ENCODE peak calls at places on chromosome 20, in eight cellular contexts. C, B, M, S, D, K, Z and U are unnamed samples.
A peak's percentile ranks its signal among the peaks of the same experiment; 100 is the strongest.

GRCh38 chr20:951384-952169 is 35.4 kb upstream of the ANGPT4 start:
- DNase-seq in C (no peak), B (no peak), M (no peak), S (no peak), D (no peak), K (no peak), Z (no peak), U (no peak)

GRCh38 chr20:35476288-35476687 is 20.9 kb downstream of the CEP250 start:
- DNase-seq in C (no peak), B (no peak), M (no peak), S (no peak), D (no peak), K (no peak), Z (no peak), U (no peak)

GRCh38 chr20:51345601-51346101 is 196.9 kb downstream of the NFATC2 start:
- DNase-seq in C (peak; percentile 26), B (peak; percentile 94), M (no peak), S (peak; percentile 54), D (no peak), K (peak; percentile 57), Z (no peak), U (no peak)

GRCh38 chr20:12581644-12582350 is 427.0 kb upstream of the SPTLC3 start:
- DNase-seq in C (no peak), B (no peak), M (no peak), S (no peak), D (no peak), K (no peak), Z (no peak), U (no peak)

GRCh38 chr20:34750484-34750883 is 46.3 kb downstream of the TP53INP2 start:
- DNase-seq in C (no peak), B (no peak), M (no peak), S (no peak), D (no peak), K (no peak), Z (no peak), U (no peak)

GRCh38 chr20:47854687-47855212 is 69.5 kb upstream of the SULF2 start:
- DNase-seq in C (no peak), B (no peak), M (peak; percentile 3), S (peak; percentile 79), D (no peak), K (peak; percentile 52), Z (no peak), U (peak; percentile 3)

GRCh38 chr20:53698321-53698978 is 104.8 kb upstream of the ZNF217 start:
- DNase-seq in C (no peak), B (no peak), M (no peak), S (no peak), D (no peak), K (no peak), Z (no peak), U (no peak)

GRCh38 chr20:21289651-21290050 is 13.5 kb upstream of the XRN2 start:
- DNase-seq in C (no peak), B (no peak), M (no peak), S (no peak), D (no peak), K (peak; percentile 39), Z (no peak), U (no peak)

GRCh38 chr20:32231847-32232246 is 24.2 kb downstream of the POFUT1 start:
- DNase-seq in C (no peak), B (no peak), M (no peak), S (peak; percentile 21), D (peak; percentile 52), K (no peak), Z (no peak), U (no peak)

GRCh38 chr20:34017610-34018009 is 23.9 kb downstream of the RALY start:
- DNase-seq in C (no peak), B (peak; percentile 63), M (no peak), S (peak; percentile 46), D (no peak), K (peak; percentile 67), Z (no peak), U (peak; percentile 80)

GRCh38 chr20:64160536-64161495 is 3.4 kb upstream of the MYT1 start:
- DNase-seq in C (no peak), B (no peak), M (peak; percentile 52), S (no peak), D (no peak), K (no peak), Z (no peak), U (no peak)

GRCh38 chr20:10276886-10277580 is 58.4 kb downstream of the SNAP25 start:
- DNase-seq in C (no peak), B (no peak), M (no peak), S (no peak), D (no peak), K (no peak), Z (no peak), U (no peak)

GRCh38 chr20:2747676-2748235 is 52.7 kb downstream of the CPXM1 start:
- DNase-seq in C (no peak), B (no peak), M (no peak), S (no peak), D (no peak), K (no peak), Z (no peak), U (no peak)

GRCh38 chr20:3730803-3731370 is 1.6 kb upstream of the HSPA12B start:
- DNase-seq in C (no peak), B (no peak), M (no peak), S (no peak), D (no peak), K (no peak), Z (no peak), U (no peak)

GRCh38 chr20:42836339-42836738 is 353.4 kb downstream of the PTPRT start:
- DNase-seq in C (no peak), B (no peak), M (peak; percentile 78), S (no peak), D (no peak), K (no peak), Z (no peak), U (no peak)

GRCh38 chr20:57451759-57452661 is 60.8 kb downstream of the RBM38 start:
- DNase-seq in C (no peak), B (no peak), M (no peak), S (no peak), D (no peak), K (no peak), Z (no peak), U (no peak)

GRCh38 chr20:63782051-63782471 is 42.5 kb downstream of the SLC2A4RG start:
- DNase-seq in C (no peak), B (no peak), M (no peak), S (no peak), D (peak; percentile 23), K (no peak), Z (no peak), U (no peak)

GRCh38 chr20:14631011-14631410 is 293.6 kb upstream of the FLRT3 start:
- DNase-seq in C (no peak), B (no peak), M (no peak), S (no peak), D (no peak), K (no peak), Z (no peak), U (no peak)